ENCODE peak calls at places on chromosome 10, in five cellular contexts. V is tibial artery, M is AG04450, U is upper lobe of right lung, E is breast epithelium. G is an unnamed sample.

GRCh38 chr10:133008196-133008595 is 65.8 kb upstream of the CFAP46 start:
- DNase-seq in U (no peak), V (no peak), M (no peak), E (no peak), G (no peak)

GRCh38 chr10:62250594-62251198 is 17.9 kb downstream of the RTKN2 start:
- DNase-seq in E (no peak), M (no peak), U (no peak), V (no peak), G (no peak)

GRCh38 chr10:126598009-126598408 is 72.5 kb downstream of the C10orf90 start:
- DNase-seq in M (no peak), V (no peak), E (no peak), U (peak), G (no peak)

GRCh38 chr10:132444877-132445351 is 47.9 kb downstream of the PWWP2B start:
- DNase-seq in U (no peak), M (no peak), V (no peak), E (no peak), G (no peak)

GRCh38 chr10:6151087-6151977 is 51.4 kb upstream of the PFKFB3 start:
- DNase-seq in U (peak), E (no peak), M (no peak), V (peak), G (peak)

GRCh38 chr10:34637419-34637911 is 177.6 kb downstream of the PARD3 start:
- DNase-seq in M (no peak), E (peak), V (peak), U (peak), G (peak)

GRCh38 chr10:7206407-7207127 is 204.3 kb downstream of the SFMBT2 start:
- DNase-seq in E (no peak), U (no peak), V (no peak), M (no peak), G (no peak)

GRCh38 chr10:83167081-83167480 is 972.2 kb upstream of the GHITM start:
- DNase-seq in V (no peak), M (no peak), E (no peak), U (no peak), G (no peak)

GRCh38 chr10:103966671-103967432 is at the start of gene SLK:
- DNase-seq in U (peak), V (peak), M (peak), E (peak), G (peak)

GRCh38 chr10:75513292-75513691 is 81.9 kb downstream of the LRMDA start:
- DNase-seq in M (no peak), V (no peak), U (no peak), E (no peak), G (no peak)

GRCh38 chr10:73232887-73233286 is 14.2 kb downstream of the DNAJC9 start:
- DNase-seq in V (no peak), M (no peak), E (no peak), U (no peak), G (no peak)

GRCh38 chr10:102888048-102888447 is 18.8 kb downstream of the AS3MT start:
- DNase-seq in V (no peak), E (no peak), M (no peak), U (no peak), G (no peak)

GRCh38 chr10:7520496-7521485 is 110.0 kb upstream of the SFMBT2 start:
- DNase-seq in E (no peak), U (no peak), M (no peak), V (no peak), G (no peak)

GRCh38 chr10:33065111-33065510 is 107.1 kb upstream of the ITGB1 start:
- DNase-seq in V (no peak), M (no peak), U (no peak), E (no peak), G (no peak)

GRCh38 chr10:101816913-101817541 is 1.2 kb downstream of the OGA start:
- DNase-seq in E (no peak), M (no peak), U (no peak), V (no peak), G (no peak)

GRCh38 chr10:58438986-58439385 is 53.8 kb downstream of the TFAM start:
- DNase-seq in U (no peak), V (no peak), M (no peak), E (no peak), G (no peak)

GRCh38 chr10:62437696-62438095 is 63.5 kb downstream of the ZNF365 start:
- DNase-seq in U (no peak), V (no peak), E (no peak), M (no peak), G (no peak)

GRCh38 chr10:132387723-132388210 is 9.2 kb upstream of the PWWP2B start:
- DNase-seq in V (peak), M (no peak), E (no peak), U (peak), G (no peak)

GRCh38 chr10:32321016-32321631 is 25.8 kb downstream of the EPC1 start:
- DNase-seq in E (no peak), U (no peak), V (no peak), M (no peak), G (no peak)

GRCh38 chr10:51117794-51118193 is 43.5 kb downstream of the PRKG1 start:
- DNase-seq in M (peak), V (no peak), E (no peak), U (no peak), G (no peak)

GRCh38 chr10:81963606-81964005 is 88.6 kb downstream of the NRG3 start:
- DNase-seq in M (no peak), V (no peak), E (no peak), U (no peak), G (no peak)

GRCh38 chr10:97770265-97770664 is 1.5 kb downstream of the SFRP5 start:
- DNase-seq in E (no peak), M (no peak), U (no peak), V (no peak), G (no peak)

GRCh38 chr10:98323221-98324164 is 55.5 kb upstream of the LOXL4 start:
- DNase-seq in U (peak), M (peak), V (peak), E (peak), G (peak)

GRCh38 chr10:112790030-112790429 is 160.0 kb upstream of the TCF7L2 start:
- DNase-seq in U (no peak), M (no peak), V (no peak), E (no peak), G (no peak)

GRCh38 chr10:12735843-12736462 is 265.6 kb downstream of the CCDC3 start:
- DNase-seq in M (no peak), V (peak), U (no peak), E (no peak), G (no peak)

GRCh38 chr10:30736685-30737232 is 107.2 kb upstream of the LYZL2 start:
- DNase-seq in U (no peak), V (peak), M (peak), E (no peak), G (peak)

GRCh38 chr10:77909021-77909754 is 17.4 kb downstream of the DLG5 start:
- DNase-seq in U (no peak), E (no peak), V (no peak), M (no peak), G (no peak)

GRCh38 chr10:96714856-96715255 is 5.5 kb downstream of the PIK3AP1 start:
- DNase-seq in V (no peak), M (no peak), E (no peak), U (no peak), G (no peak)
- H3K27ac ChIP-seq in V (no peak), M (no peak), E (no peak), U (no peak), G (no peak)

GRCh38 chr10:71888248-71888622 is 37.2 kb upstream of the PSAP start:
- DNase-seq in M (no peak), V (no peak), E (no peak), U (no peak), G (no peak)
- H3K27ac ChIP-seq in M (peak), V (peak), E (peak), U (peak), G (peak)

GRCh38 chr10:1779796-1780195 is 42.5 kb upstream of the ADARB2 start:
- DNase-seq in M (no peak), U (no peak), E (no peak), V (no peak), G (no peak)
- H3K27ac ChIP-seq in M (no peak), U (no peak), E (no peak), V (no peak), G (no peak)

DNA sequence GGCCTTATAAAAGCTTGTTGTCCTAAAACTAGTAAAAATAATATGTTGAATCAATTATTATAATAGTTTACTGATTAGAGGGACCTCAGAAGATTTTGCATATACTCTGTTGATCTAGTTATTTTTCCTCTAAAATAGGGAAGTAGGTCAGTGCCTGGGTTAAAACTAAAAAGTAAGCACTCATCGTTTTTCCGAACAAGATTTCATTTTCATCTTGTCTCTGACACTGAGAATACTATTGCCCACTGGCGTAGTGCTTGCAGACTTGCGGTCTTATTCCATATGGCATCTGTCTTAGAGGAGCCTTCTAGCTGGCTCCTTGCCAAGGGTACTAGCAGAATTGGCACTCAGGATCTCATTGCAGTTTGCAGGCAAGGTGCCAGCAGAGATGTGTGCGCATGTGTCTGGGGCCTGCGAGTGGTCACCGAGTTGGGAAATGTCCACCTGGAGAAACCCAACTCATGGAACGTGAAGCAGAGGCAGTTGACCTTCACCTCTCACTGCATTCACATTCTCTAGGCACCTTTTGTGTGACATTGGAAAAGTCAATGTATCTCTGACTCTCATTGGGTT is 143.4 kb downstream of the CELF2 start:
- DNase-seq in E (no peak), V (no peak), M (no peak), U (no peak), G (peak)
- H3K27ac ChIP-seq in E (no peak), V (no peak), M (no peak), U (no peak), G (no peak)

GRCh38 chr10:116912162-116912561 is 62.9 kb downstream of the ENO4 start:
- DNase-seq in U (no peak), V (no peak), E (no peak), M (no peak), G (no peak)

GRCh38 chr10:116907588-116907987 is 58.3 kb downstream of the ENO4 start:
- DNase-seq in E (no peak), M (no peak), U (no peak), V (no peak), G (no peak)

GRCh38 chr10:116910924-116911323 is 61.6 kb downstream of the ENO4 start:
- DNase-seq in U (no peak), M (no peak), V (no peak), E (no peak), G (no peak)

GRCh38 chr10:116905845-116906210 is 56.5 kb downstream of the ENO4 start:
- DNase-seq in M (no peak), V (no peak), E (no peak), U (no peak), G (no peak)

DNA sequence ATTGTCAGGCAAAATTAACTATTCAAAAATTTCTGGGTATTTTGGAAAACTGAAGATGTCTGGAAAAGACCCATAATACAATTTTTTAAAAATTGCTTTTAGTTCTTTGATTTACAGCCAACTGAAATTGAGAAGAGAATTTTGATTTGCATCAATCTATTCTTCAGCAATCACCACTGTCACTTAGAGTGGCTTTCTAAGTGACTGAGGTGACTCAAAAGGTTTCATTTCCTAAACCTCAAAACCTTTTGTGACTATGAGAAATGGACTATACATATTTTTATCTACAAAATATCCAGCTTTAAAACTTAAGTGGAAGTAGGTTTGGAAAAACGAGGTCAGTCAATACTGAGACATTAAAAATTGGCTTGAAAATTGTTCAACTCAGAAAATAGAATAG is 60.0 kb downstream of the ENO4 start:
- DNase-seq in E (no peak), M (no peak), V (no peak), U (no peak), G (no peak)
- H3K27ac ChIP-seq in E (no peak), M (no peak), V (no peak), U (no peak), G (no peak)

G was measured in ascending aorta.